ENCODE peak calls at places on chromosome 18, in seven cellular contexts. M is neuronal stem cell, H is mesendoderm, D is IMR-90, Z is H9, K is trophoblast cell, F is H1. Q is an unnamed sample.
A peak's percentile ranks its signal among the peaks of the same experiment; 100 is the strongest.

GRCh38 chr18:9333441-9334350 is 877 bp upstream of the TWSG1 start:
- DNase-seq in M (no peak), H (no peak), D (no peak), Z (peak; percentile 68), K (peak; percentile 12), F (peak; percentile 15), Q (no peak)

GRCh38 chr18:8517276-8517675 is 92.0 kb upstream of the RAB12 start:
- DNase-seq in M (no peak), H (no peak), D (no peak), Z (no peak), K (no peak), F (no peak), Q (no peak)

GRCh38 chr18:38077219-38077618 is 511.6 kb upstream of the CELF4 start:
- DNase-seq in M (peak; percentile 11), H (peak; percentile 33), D (no peak), Z (no peak), K (no peak), F (no peak), Q (peak; percentile 10)

GRCh38 chr18:59902180-59902992 is 2.6 kb downstream of the PMAIP1 start:
- DNase-seq in M (no peak), H (no peak), D (peak; percentile 95), Z (no peak), K (no peak), F (no peak), Q (peak; percentile 88)

GRCh38 chr18:36066731-36067117 is 635 bp downstream of the RPRD1A start:
- DNase-seq in M (no peak), H (peak; percentile 11), D (peak; percentile 5), Z (no peak), K (no peak), F (no peak), Q (no peak)

GRCh38 chr18:78912862-78913261 is 66.8 kb upstream of the SALL3 start:
- DNase-seq in M (no peak), H (no peak), D (no peak), Z (peak; percentile 22), K (no peak), F (no peak), Q (no peak)

GRCh38 chr18:35572644-35573043 is 8.9 kb upstream of the GALNT1 start:
- DNase-seq in M (no peak), H (no peak), D (peak; percentile 67), Z (no peak), K (no peak), F (no peak), Q (peak; percentile 52)

GRCh38 chr18:3261393-3262233 is at the start of gene MYL12B:
- DNase-seq in M (peak; percentile 81), H (peak; percentile 90), D (peak; percentile 68), Z (peak; percentile 83), K (peak; percentile 70), F (peak; percentile 21), Q (peak; percentile 85)

GRCh38 chr18:76493213-76494107 is 1.6 kb downstream of the ZNF516 start:
- DNase-seq in M (peak; percentile 43), H (peak; percentile 67), D (peak; percentile 72), Z (peak; percentile 64), K (no peak), F (no peak), Q (peak; percentile 70)

GRCh38 chr18:28044036-28044435 is 132.9 kb downstream of the CDH2 start:
- DNase-seq in M (no peak), H (no peak), D (no peak), Z (no peak), K (no peak), F (no peak), Q (no peak)

GRCh38 chr18:6404834-6405233 is 9.9 kb downstream of the L3MBTL4 start:
- DNase-seq in M (no peak), H (no peak), D (no peak), Z (no peak), K (no peak), F (no peak), Q (no peak)

GRCh38 chr18:6401687-6402086 is 13.0 kb downstream of the L3MBTL4 start:
- DNase-seq in M (no peak), H (peak; percentile 39), D (no peak), Z (peak; percentile 37), K (no peak), F (no peak), Q (no peak)

GRCh38 chr18:6406075-6406909 is 8.4 kb downstream of the L3MBTL4 start:
- DNase-seq in M (no peak), H (peak; percentile 38), D (peak; percentile 1), Z (no peak), K (peak; percentile 25), F (no peak), Q (peak; percentile 37)

GRCh38 chr18:6406910-6407470 is 7.7 kb downstream of the L3MBTL4 start:
- DNase-seq in M (no peak), H (no peak), D (no peak), Z (no peak), K (no peak), F (no peak), Q (no peak)

DNA sequence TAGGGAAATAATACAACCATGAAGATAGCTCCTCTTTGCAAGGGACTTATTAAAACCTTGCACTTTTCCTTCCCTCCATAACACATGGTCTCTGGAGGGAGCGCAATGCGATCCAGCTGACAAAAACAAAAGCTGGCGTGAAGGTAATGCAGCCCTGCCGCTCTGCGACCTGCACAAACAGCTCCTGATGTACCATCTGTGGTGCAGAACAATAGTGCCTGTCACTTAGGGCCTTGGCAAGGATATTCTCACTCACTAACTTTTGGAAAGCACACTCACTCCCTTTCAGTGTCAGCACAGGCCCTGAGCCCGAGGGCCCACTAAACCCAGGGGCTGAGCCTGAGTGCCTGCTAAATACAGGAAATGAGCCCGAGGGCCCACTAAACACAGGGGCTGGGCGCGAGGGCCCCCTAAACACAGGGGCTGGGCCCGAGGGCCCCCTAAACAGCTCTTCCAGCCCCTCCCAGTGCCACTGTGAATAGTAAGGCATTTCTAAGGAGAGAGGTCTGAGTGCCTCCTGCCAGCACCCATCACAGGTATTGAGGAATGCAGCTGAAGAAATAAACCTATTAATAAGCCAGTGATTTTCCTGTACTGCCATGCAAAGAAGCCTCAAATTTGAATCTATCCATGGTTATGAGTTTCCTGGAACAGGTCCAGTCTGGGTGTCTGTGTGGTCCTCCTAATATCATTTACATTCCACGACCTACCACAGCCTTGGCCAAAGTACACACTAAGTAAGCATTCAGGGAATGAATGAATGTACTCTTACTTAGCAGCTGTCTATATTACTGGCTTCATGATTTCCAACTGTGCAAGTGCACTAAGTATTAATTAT is 9.3 kb downstream of the L3MBTL4 start:
- DNase-seq in M (no peak), H (no peak), D (no peak), Z (no peak), K (no peak), F (no peak), Q (no peak)
- H3K27ac ChIP-seq in M (no peak overlapping the region), H (no peak overlapping the region), D (no peak overlapping the region), Z (no peak overlapping the region), K (no peak overlapping the region), F (no peak overlapping the region), Q (no peak overlapping the region)

GRCh38 chr18:45896452-45896851 is 70.7 kb downstream of the EPG5 start:
- DNase-seq in M (no peak), H (no peak), D (no peak), Z (no peak), K (no peak), F (no peak), Q (no peak)
- H2BK120ac ChIP-seq in M (no peak overlapping the region), H (no peak overlapping the region), D (no peak overlapping the region), Z (no peak overlapping the region), K (no peak overlapping the region), F (no peak overlapping the region), Q (no peak overlapping the region)

DNA sequence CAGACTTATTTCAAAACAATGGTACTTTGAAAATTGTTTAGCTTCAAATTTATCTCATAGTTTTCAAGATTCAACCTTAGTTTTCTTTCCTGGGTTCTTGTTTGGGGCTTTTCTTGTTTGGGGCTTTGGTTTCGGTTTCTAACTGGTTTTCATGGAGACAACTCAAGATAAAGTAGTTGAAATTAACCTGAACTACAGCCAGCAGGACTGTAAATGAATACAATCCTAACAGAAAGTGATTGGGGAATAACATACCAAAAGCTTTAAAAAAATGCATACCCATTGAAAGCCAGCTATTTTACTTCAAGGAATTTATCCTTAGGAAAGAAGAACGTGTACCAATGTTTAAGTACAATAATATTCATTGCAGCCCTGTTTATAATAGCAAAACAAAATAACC is 133.4 kb upstream of the SLC14A2 start:
- DNase-seq in M (no peak), H (no peak), D (no peak), Z (no peak), K (no peak), F (no peak), Q (no peak)
- H4K8ac ChIP-seq in M (no peak overlapping the region), H (no peak overlapping the region), D (no peak overlapping the region), Z (no peak overlapping the region), K (no peak overlapping the region), F (no peak overlapping the region), Q (no peak overlapping the region)

DNA sequence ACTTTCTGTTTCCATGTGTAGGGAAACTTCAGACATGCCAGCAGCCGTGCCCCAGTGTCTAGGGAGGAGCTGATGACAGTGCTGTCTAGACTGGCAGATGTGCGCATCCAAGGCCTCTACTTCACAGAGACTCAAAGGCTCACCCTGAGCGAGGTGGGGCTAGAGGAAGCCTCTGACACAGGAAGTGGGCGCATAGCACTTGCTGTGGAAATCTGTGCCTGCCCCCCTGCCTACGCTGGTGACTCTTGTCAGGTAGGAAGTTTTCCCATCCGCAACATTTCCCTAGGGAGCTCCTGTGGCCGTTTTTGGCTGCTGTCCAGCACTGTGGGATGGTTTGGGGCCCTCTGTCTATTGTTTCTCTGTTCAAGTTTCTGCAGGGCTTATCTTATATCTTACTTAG is 143.1 kb upstream of the TTC39C start:
- DNase-seq in M (no peak), H (no peak), D (no peak), Z (no peak), K (peak; percentile 92), F (no peak), Q (peak; percentile 15)
- H3K27ac ChIP-seq in M (no peak overlapping the region), H (no peak overlapping the region), D (no peak overlapping the region), Z (no peak overlapping the region), K (no peak overlapping the region), F (no peak overlapping the region), Q (no peak overlapping the region)